ENCODE peak calls at places on chromosomes 13 and 19, in seven cellular contexts. One of them, this sample, is unnamed.

GRCh38 chr19:8459095-8459494 is 14.3 kb downstream of the HNRNPM start:
- DNase-seq in osteocyte: no peak
- DNase-seq in AG10803: no peak
- DNase-seq in endothelial cell: no peak
- DNase-seq in endothelial cell of umbilical vein: no peak
- DNase-seq in astrocyte of the cerebellum: no peak
- DNase-seq in Caco-2: no peak
- DNase-seq in this sample: no peak

GRCh38 chr13:44191504-44192171 is 182.0 kb upstream of the SERP2 start:
- DNase-seq in osteocyte: no peak
- DNase-seq in Caco-2: peak; percentile 62
- DNase-seq in astrocyte of the cerebellum: peak; percentile 59
- DNase-seq in endothelial cell of umbilical vein: peak; percentile 71
- DNase-seq in AG10803: peak; percentile 89
- DNase-seq in endothelial cell: peak; percentile 46
- DNase-seq in this sample: peak; percentile 10

GRCh38 chr13:79749985-79750551 is 269.1 kb downstream of the NDFIP2 start:
- DNase-seq in osteocyte: peak; percentile 85
- DNase-seq in astrocyte of the cerebellum: peak; percentile 95
- DNase-seq in endothelial cell of umbilical vein: peak; percentile 70
- DNase-seq in Caco-2: peak; percentile 66
- DNase-seq in AG10803: peak; percentile 100
- DNase-seq in endothelial cell: peak; percentile 27
- DNase-seq in this sample: no peak

GRCh38 chr13:40316301-40316700 is 350.1 kb downstream of the FOXO1 start:
- DNase-seq in osteocyte: no peak
- DNase-seq in endothelial cell: no peak
- DNase-seq in Caco-2: no peak
- DNase-seq in astrocyte of the cerebellum: no peak
- DNase-seq in AG10803: no peak
- DNase-seq in endothelial cell of umbilical vein: no peak
- DNase-seq in this sample: no peak

GRCh38 chr13:28313579-28313978 is 175.2 kb downstream of the PAN3 start:
- DNase-seq in AG10803: peak; percentile 40
- DNase-seq in Caco-2: no peak
- DNase-seq in osteocyte: no peak
- DNase-seq in astrocyte of the cerebellum: no peak
- DNase-seq in endothelial cell: no peak
- DNase-seq in endothelial cell of umbilical vein: peak; percentile 66
- DNase-seq in this sample: no peak

GRCh38 chr19:55391702-55392615 is 6.2 kb downstream of the RPL28 start:
- DNase-seq in AG10803: peak; percentile 44
- DNase-seq in endothelial cell of umbilical vein: no peak
- DNase-seq in endothelial cell: no peak
- DNase-seq in astrocyte of the cerebellum: no peak
- DNase-seq in Caco-2: no peak
- DNase-seq in osteocyte: no peak
- DNase-seq in this sample: no peak

GRCh38 chr13:111639196-111639705 is 318.8 kb downstream of the TEX29 start:
- DNase-seq in endothelial cell of umbilical vein: no peak
- DNase-seq in osteocyte: peak; percentile 76
- DNase-seq in endothelial cell: no peak
- DNase-seq in AG10803: no peak
- DNase-seq in Caco-2: no peak
- DNase-seq in astrocyte of the cerebellum: no peak
- DNase-seq in this sample: no peak

GRCh38 chr19:15129856-15130580 is 22.8 kb downstream of the SYDE1 start:
- DNase-seq in endothelial cell of umbilical vein: no peak
- DNase-seq in astrocyte of the cerebellum: no peak
- DNase-seq in endothelial cell: no peak
- DNase-seq in AG10803: no peak
- DNase-seq in Caco-2: no peak
- DNase-seq in osteocyte: no peak
- DNase-seq in this sample: no peak

GRCh38 chr19:1860133-1860775 is 3.1 kb downstream of the KLF16 start:
- DNase-seq in endothelial cell of umbilical vein: no peak
- DNase-seq in AG10803: peak; percentile 78
- DNase-seq in osteocyte: peak; percentile 91
- DNase-seq in astrocyte of the cerebellum: peak; percentile 54
- DNase-seq in endothelial cell: peak; percentile 60
- DNase-seq in Caco-2: peak; percentile 88
- DNase-seq in this sample: peak; percentile 75

GRCh38 chr19:32224371-32225244 is 120.8 kb upstream of the ZNF507 start:
- DNase-seq in endothelial cell: peak; percentile 87
- DNase-seq in AG10803: peak; percentile 41
- DNase-seq in endothelial cell of umbilical vein: peak; percentile 47
- DNase-seq in Caco-2: no peak
- DNase-seq in astrocyte of the cerebellum: no peak
- DNase-seq in osteocyte: peak; percentile 83
- DNase-seq in this sample: peak; percentile 87

GRCh38 chr19:9070066-9070465 is 16.8 kb upstream of the OR1M1 start:
- DNase-seq in endothelial cell: no peak
- DNase-seq in endothelial cell of umbilical vein: no peak
- DNase-seq in Caco-2: no peak
- DNase-seq in osteocyte: no peak
- DNase-seq in AG10803: no peak
- DNase-seq in astrocyte of the cerebellum: no peak
- DNase-seq in this sample: no peak

GRCh38 chr13:51237887-51238286 is 15.7 kb downstream of the FAM124A start:
- DNase-seq in AG10803: no peak
- DNase-seq in endothelial cell of umbilical vein: no peak
- DNase-seq in astrocyte of the cerebellum: no peak
- DNase-seq in osteocyte: peak; percentile 64
- DNase-seq in Caco-2: no peak
- DNase-seq in endothelial cell: no peak
- DNase-seq in this sample: no peak

GRCh38 chr19:19746286-19747213 is 13.6 kb upstream of the ZNF14 start:
- DNase-seq in astrocyte of the cerebellum: no peak
- DNase-seq in endothelial cell: no peak
- DNase-seq in Caco-2: no peak
- DNase-seq in AG10803: no peak
- DNase-seq in endothelial cell of umbilical vein: no peak
- DNase-seq in osteocyte: no peak
- DNase-seq in this sample: no peak
- TF ChIP-seq CTCF in astrocyte of the cerebellum: no peak
- TF ChIP-seq CTCF in endothelial cell: no peak
- TF ChIP-seq CTCF in Caco-2: no peak
- TF ChIP-seq CTCF in AG10803: no peak
- TF ChIP-seq CTCF in endothelial cell of umbilical vein: no peak
- TF ChIP-seq CTCF in osteocyte: no peak
- TF ChIP-seq CTCF in this sample: no peak

GRCh38 chr19:40392894-40393517 is 3.0 kb upstream of the HIPK4 start:
- DNase-seq in osteocyte: no peak
- DNase-seq in Caco-2: peak; percentile 65
- DNase-seq in AG10803: no peak
- DNase-seq in endothelial cell of umbilical vein: no peak
- DNase-seq in astrocyte of the cerebellum: no peak
- DNase-seq in endothelial cell: no peak
- DNase-seq in this sample: no peak
- TF ChIP-seq CTCF in osteocyte: no peak
- TF ChIP-seq CTCF in Caco-2: peak; percentile 65
- TF ChIP-seq CTCF in AG10803: peak; percentile 36
- TF ChIP-seq CTCF in endothelial cell of umbilical vein: no peak
- TF ChIP-seq CTCF in astrocyte of the cerebellum: no peak
- TF ChIP-seq CTCF in endothelial cell: no peak
- TF ChIP-seq CTCF in this sample: no peak

GRCh38 chr19:41785653-41786052 is 10.7 kb upstream of the CEACAM3 start:
- DNase-seq in osteocyte: no peak
- DNase-seq in endothelial cell: peak; percentile 72
- DNase-seq in Caco-2: peak; percentile 84
- DNase-seq in AG10803: peak; percentile 61
- DNase-seq in astrocyte of the cerebellum: peak; percentile 41
- DNase-seq in endothelial cell of umbilical vein: peak; percentile 66
- DNase-seq in this sample: peak; percentile 61
- TF ChIP-seq CTCF in osteocyte: peak; percentile 84
- TF ChIP-seq CTCF in endothelial cell: peak; percentile 85
- TF ChIP-seq CTCF in Caco-2: peak; percentile 89
- TF ChIP-seq CTCF in AG10803: peak; percentile 83
- TF ChIP-seq CTCF in astrocyte of the cerebellum: peak; percentile 84
- TF ChIP-seq CTCF in endothelial cell of umbilical vein: peak; percentile 78
- TF ChIP-seq CTCF in this sample: peak; percentile 67

DNA sequence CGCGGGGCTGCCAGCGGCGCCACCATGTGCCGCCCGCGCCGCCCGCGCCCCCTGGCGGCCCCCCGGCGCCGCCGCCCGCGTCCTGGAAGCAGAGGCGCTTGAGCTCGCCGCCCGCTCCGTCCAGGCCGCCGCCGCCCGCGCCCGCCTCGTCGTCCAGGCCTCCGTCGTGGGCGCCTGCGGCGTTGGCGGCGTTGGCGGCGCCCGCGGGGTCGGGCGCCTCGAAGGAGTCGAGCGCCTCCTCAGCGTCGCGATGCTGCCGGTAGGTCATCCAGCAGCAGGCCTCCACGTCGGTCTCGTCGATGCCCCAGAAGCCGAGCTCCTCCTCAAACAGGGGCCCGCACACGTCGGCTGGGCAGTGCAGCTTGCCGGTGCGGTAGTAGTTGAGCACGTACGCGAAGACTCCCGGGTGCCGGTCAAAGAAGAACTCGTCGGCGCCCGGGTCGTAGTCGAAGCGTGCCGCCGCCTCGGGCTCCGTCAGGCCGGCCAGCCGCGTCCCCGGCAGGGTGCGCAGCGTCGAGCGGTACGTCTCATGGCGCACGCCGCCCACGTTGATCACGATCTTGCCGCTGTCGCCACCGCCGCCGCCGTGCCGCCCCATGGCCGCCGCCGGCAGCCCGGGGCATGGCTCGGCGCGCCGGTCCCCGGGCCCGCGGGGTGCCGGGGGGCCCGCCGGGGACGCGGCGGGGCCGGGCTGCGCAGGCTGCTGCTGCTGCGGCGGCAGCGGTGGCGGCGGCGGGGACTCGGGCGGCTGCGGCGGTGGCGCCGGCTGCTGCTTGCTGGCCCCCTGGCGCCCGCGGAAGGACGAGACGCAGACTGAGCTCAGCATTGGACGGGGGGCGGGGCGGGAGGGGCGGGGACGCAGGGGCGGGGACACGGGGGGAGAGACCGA is 676 bp downstream of the KCNC3 start:
- DNase-seq in endothelial cell of umbilical vein: peak; percentile 7
- DNase-seq in endothelial cell: no peak
- DNase-seq in astrocyte of the cerebellum: no peak
- DNase-seq in Caco-2: no peak
- DNase-seq in osteocyte: no peak
- DNase-seq in AG10803: peak; percentile 4
- DNase-seq in this sample: peak; percentile 53
- TF ChIP-seq CTCF in endothelial cell of umbilical vein: no peak
- TF ChIP-seq CTCF in endothelial cell: no peak
- TF ChIP-seq CTCF in astrocyte of the cerebellum: no peak
- TF ChIP-seq CTCF in Caco-2: no peak
- TF ChIP-seq CTCF in osteocyte: peak; percentile 4
- TF ChIP-seq CTCF in AG10803: no peak
- TF ChIP-seq CTCF in this sample: no peak

GRCh38 chr19:38932425-38933179 is 1.9 kb downstream of the MRPS12 start:
- DNase-seq in astrocyte of the cerebellum: no peak
- DNase-seq in AG10803: peak; percentile 45
- DNase-seq in endothelial cell of umbilical vein: peak; percentile 43
- DNase-seq in Caco-2: no peak
- DNase-seq in osteocyte: no peak
- DNase-seq in endothelial cell: no peak
- DNase-seq in this sample: no peak

GRCh38 chr19:38928406-38929001 is 2.1 kb downstream of the SARS2 start:
- DNase-seq in endothelial cell of umbilical vein: no peak
- DNase-seq in AG10803: no peak
- DNase-seq in endothelial cell: no peak
- DNase-seq in osteocyte: no peak
- DNase-seq in astrocyte of the cerebellum: no peak
- DNase-seq in Caco-2: no peak
- DNase-seq in this sample: no peak

GRCh38 chr19:38930776-38931761 is at the start of gene MRPS12:
- DNase-seq in endothelial cell: peak; percentile 95
- DNase-seq in astrocyte of the cerebellum: peak; percentile 99
- DNase-seq in Caco-2: peak; percentile 99
- DNase-seq in endothelial cell of umbilical vein: peak; percentile 99
- DNase-seq in AG10803: peak; percentile 99
- DNase-seq in osteocyte: peak; percentile 99
- DNase-seq in this sample: peak; percentile 97

GRCh38 chr19:38929929-38930775 is at the start of gene SARS2:
- DNase-seq in endothelial cell: peak; percentile 92
- DNase-seq in AG10803: peak; percentile 92
- DNase-seq in osteocyte: peak; percentile 98
- DNase-seq in Caco-2: peak; percentile 95
- DNase-seq in endothelial cell of umbilical vein: peak; percentile 95
- DNase-seq in astrocyte of the cerebellum: peak; percentile 86
- DNase-seq in this sample: peak; percentile 92

GRCh38 chr19:38933544-38933943 is 2.8 kb downstream of the MRPS12 start:
- DNase-seq in Caco-2: no peak
- DNase-seq in endothelial cell: no peak
- DNase-seq in endothelial cell of umbilical vein: no peak
- DNase-seq in AG10803: no peak
- DNase-seq in astrocyte of the cerebellum: no peak
- DNase-seq in osteocyte: no peak
- DNase-seq in this sample: no peak
- TF ChIP-seq CTCF in Caco-2: no peak
- TF ChIP-seq CTCF in endothelial cell: no peak
- TF ChIP-seq CTCF in endothelial cell of umbilical vein: no peak
- TF ChIP-seq CTCF in AG10803: no peak
- TF ChIP-seq CTCF in astrocyte of the cerebellum: no peak
- TF ChIP-seq CTCF in osteocyte: no peak
- TF ChIP-seq CTCF in this sample: no peak

GRCh38 chr13:106865706-106866288 is 297.9 kb upstream of the ARGLU1 start:
- DNase-seq in osteocyte: no peak
- DNase-seq in endothelial cell of umbilical vein: peak; percentile 56
- DNase-seq in Caco-2: no peak
- DNase-seq in AG10803: no peak
- DNase-seq in endothelial cell: no peak
- DNase-seq in astrocyte of the cerebellum: no peak
- DNase-seq in this sample: no peak

DNA sequence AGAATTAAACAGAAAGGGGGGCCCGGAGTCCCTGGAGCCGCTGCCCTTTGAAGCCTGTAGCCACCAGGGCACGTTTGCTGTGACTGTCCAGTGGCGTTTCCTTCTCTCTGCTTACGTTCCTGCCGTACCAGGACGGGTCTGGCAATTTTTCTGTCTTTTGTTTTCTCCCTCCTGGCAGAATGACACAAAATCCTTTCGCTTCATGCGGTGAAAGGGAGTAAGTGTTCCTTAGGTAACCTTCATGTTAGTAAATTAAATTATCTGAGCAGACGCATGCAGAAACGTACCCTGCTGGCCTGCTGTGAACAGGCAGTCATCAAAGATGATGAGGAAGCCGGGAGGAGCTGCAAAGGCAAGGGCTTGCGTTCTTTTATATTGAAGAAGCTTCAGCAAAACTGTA is 299.3 kb upstream of the ARGLU1 start:
- DNase-seq in endothelial cell of umbilical vein: peak; percentile 34
- DNase-seq in Caco-2: no peak
- DNase-seq in astrocyte of the cerebellum: no peak
- DNase-seq in osteocyte: no peak
- DNase-seq in AG10803: no peak
- DNase-seq in endothelial cell: no peak
- DNase-seq in this sample: no peak
- TF ChIP-seq CTCF in endothelial cell of umbilical vein: no peak
- TF ChIP-seq CTCF in Caco-2: no peak
- TF ChIP-seq CTCF in astrocyte of the cerebellum: peak; percentile 16
- TF ChIP-seq CTCF in osteocyte: no peak
- TF ChIP-seq CTCF in AG10803: peak; percentile 1
- TF ChIP-seq CTCF in endothelial cell: no peak
- TF ChIP-seq CTCF in this sample: no peak

This sample was measured in nephron progenitor cell.